ENCODE peak calls at places on chromosomes 6 and 20, in four cellular contexts. N is neuronal stem cell, J is H9, C is H1. E is an unnamed sample.

GRCh38 chr20:35695978-35696377 is 3.2 kb downstream of the NFS1 start:
- DNase-seq in N (no peak), J (no peak), C (no peak), E (no peak)

GRCh38 chr6:108497883-108498282 is 62.8 kb upstream of the FOXO3 start:
- DNase-seq in N (peak), J (peak), C (no peak), E (peak)

GRCh38 chr6:4732691-4733315 is 43.4 kb upstream of the CDYL start:
- DNase-seq in N (no peak), J (peak), C (peak), E (peak)

GRCh38 chr20:35311409-35311808 is 19.2 kb upstream of the FAM83C start:
- DNase-seq in N (no peak), J (peak), C (no peak), E (no peak)

GRCh38 chr20:10463622-10464021 is 28.5 kb downstream of the SLX4IP start:
- DNase-seq in N (no peak), J (no peak), C (no peak), E (no peak)

GRCh38 chr20:31663838-31664695 is 26.4 kb downstream of the COX4I2 start:
- DNase-seq in N (no peak), J (no peak), C (no peak), E (no peak)

GRCh38 chr20:62653373-62653772 is 11.1 kb downstream of the SLCO4A1 start:
- DNase-seq in N (no peak), J (no peak), C (no peak), E (no peak)

GRCh38 chr20:32622585-32623468 is 37.7 kb upstream of the NOL4L start:
- DNase-seq in N (no peak), J (no peak), C (no peak), E (no peak)

GRCh38 chr20:36572701-36573102 is 695 bp upstream of the TGIF2 start:
- DNase-seq in N (peak), J (peak), C (no peak), E (peak)

GRCh38 chr6:139882977-139883728 is 508.7 kb upstream of the CITED2 start:
- DNase-seq in N (no peak), J (no peak), C (no peak), E (peak)

GRCh38 chr6:95576621-95577316 is 566 bp upstream of the MANEA start:
- DNase-seq in N (no peak), J (no peak), C (no peak), E (peak)

GRCh38 chr20:34537651-34538050 is 20.9 kb upstream of the MAP1LC3A start:
- DNase-seq in N (no peak), J (no peak), C (no peak), E (no peak)

GRCh38 chr6:131980791-131981623 is 29.8 kb upstream of the CCN2 start:
- DNase-seq in N (no peak), J (no peak), C (no peak), E (no peak)

GRCh38 chr20:4300401-4300800 is 285.0 kb upstream of the RNF24 start:
- DNase-seq in N (no peak), J (no peak), C (no peak), E (no peak)

DNA sequence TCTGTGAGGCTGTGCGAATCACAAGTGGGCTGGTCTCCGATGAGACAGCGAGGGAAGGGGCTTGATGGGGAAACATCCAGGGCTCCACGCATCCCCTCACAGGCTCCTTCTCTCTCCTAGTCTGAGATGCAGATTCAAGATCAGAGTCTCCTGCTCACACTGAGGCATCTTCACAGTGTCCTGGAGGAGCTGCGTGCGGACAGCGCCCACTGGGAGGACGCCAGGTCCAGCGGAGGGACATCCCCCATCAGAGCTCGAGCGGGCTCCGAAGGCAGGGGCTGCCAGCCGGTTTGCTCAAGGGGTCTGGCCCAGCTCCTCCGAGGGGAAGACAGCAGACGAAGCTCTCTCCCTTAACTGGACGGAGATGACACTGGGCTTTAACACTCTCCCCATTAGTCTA is 3.5 kb downstream of the C20orf202 start:
- DNase-seq in N (no peak), J (no peak), C (no peak), E (no peak)
- H3K27ac ChIP-seq in N (no peak), J (no peak), C (no peak), E (no peak)

DNA sequence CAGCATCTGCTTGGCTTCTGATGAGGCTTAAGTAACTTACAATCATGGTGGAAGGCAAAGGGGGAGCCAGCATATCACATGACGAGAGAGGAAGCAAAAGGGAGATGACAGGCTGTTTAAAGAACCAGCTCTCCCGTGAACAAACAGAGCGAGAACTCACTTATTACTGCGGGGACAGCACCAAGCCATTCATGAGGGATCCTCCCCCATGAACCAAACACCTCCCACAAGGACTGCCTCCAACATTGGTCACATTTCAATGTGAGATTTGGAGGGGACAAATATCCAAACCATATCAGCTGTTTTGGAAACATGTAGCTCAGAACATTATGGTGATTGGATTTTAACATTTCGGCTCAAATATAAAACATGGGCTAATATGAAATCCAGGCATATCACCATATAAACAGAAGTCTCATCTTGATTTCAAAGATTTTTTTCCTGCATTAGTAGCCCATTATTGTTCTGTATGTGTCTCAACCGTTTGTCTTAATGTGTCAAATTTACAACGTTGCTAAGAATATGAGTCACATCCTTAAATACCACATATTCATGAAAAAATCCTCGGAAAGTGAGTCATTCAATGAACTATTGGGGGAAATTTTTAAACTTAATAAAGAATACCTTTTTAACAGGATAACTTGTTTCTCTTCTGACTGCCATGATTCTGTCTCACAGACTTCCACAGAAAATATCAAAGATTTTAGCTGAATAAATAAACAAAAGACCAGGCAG is 894.3 kb downstream of the TFAP2A start:
- DNase-seq in N (no peak), J (no peak), C (no peak), E (peak)
- H2BK12ac ChIP-seq in N (no peak), J (no peak), C (no peak), E (peak)

GRCh38 chr6:35788423-35788982 is 7.7 kb downstream of the CLPSL1 start:
- DNase-seq in N (no peak), J (no peak), C (no peak), E (no peak)

GRCh38 chr6:35794536-35795452 is 2.3 kb downstream of the CLPS start:
- DNase-seq in N (no peak), J (no peak), C (no peak), E (no peak)

GRCh38 chr6:35787266-35788218 is 6.7 kb downstream of the CLPSL1 start:
- DNase-seq in N (no peak), J (no peak), C (no peak), E (no peak)

GRCh38 chr6:35786810-35787209 is 6.0 kb downstream of the CLPSL1 start:
- DNase-seq in N (no peak), J (no peak), C (no peak), E (no peak)

DNA sequence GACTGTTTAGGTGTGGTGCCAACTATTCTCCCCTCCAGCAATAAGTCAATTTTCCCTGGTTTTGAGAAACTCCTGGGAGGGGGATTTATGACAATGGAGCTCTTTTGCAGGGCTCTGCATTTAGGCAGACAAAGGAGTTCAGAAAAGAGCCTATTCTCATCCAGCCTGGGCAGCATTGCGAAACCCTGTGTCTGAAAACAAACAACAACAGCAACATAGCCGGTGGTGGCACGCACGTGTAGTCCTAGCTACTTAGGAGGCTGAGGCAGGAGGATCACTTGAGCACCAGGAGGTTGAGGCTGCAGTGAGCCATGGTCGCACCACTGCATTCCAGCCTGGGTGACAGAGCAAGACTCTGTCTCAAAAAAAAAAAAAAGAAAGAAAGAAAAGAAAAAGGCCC is 6.4 kb downstream of the CLPS start:
- DNase-seq in N (no peak), J (no peak), C (no peak), E (no peak)
- H3K27ac ChIP-seq in N (no peak), J (no peak), C (no peak), E (no peak)

GRCh38 chr20:22576273-22576672 is 8.1 kb downstream of the FOXA2 start:
- DNase-seq in N (no peak), J (no peak), C (no peak), E (no peak)
- H2BK12ac ChIP-seq in N (no peak), J (no peak), C (no peak), E (no peak)